ENCODE peak calls at places on chromosome 22, in nine cellular contexts. L is lung, X is right atrium auricular region, Q is left lung, H is astrocyte of the spinal cord, V is upper lobe of right lung, G is upper lobe of left lung, F is stomach, A is epithelial cell of esophagus. I is an unnamed sample.

GRCh38 chr22:17087176-17088131 is 2.7 kb downstream of the IL17RA start:
- DNase-seq in L (no peak), X (no peak), Q (no peak), H (peak; percentile 77), V (peak; percentile 30), G (no peak), F (no peak), A (no peak), I (peak; percentile 58)

GRCh38 chr22:36381513-36382079 is 6.2 kb downstream of the MYH9 start:
- DNase-seq in L (no peak), X (no peak), Q (no peak), H (no peak), V (no peak), G (no peak), F (no peak), A (no peak), I (no peak)

GRCh38 chr22:46545041-46545796 is 7.8 kb upstream of the CELSR1 start:
- DNase-seq in L (no peak), X (no peak), Q (no peak), H (no peak), V (no peak), G (no peak), F (no peak), A (peak; percentile 58), I (no peak)

GRCh38 chr22:41636467-41636866 is 15.4 kb downstream of the XRCC6 start:
- DNase-seq in L (no peak), X (peak; percentile 62), Q (no peak), H (peak; percentile 49), V (no peak), G (no peak), F (no peak), A (peak; percentile 28), I (no peak)

GRCh38 chr22:20125201-20126174 is 6.1 kb upstream of the ZDHHC8 start:
- DNase-seq in L (no peak), X (no peak), Q (no peak), H (no peak), V (no peak), G (peak; percentile 60), F (peak; percentile 40), A (no peak), I (no peak)

GRCh38 chr22:19599626-19600243 is 75.5 kb upstream of the CLDN5 start:
- DNase-seq in L (no peak), X (no peak), Q (no peak), H (no peak), V (no peak), G (no peak), F (no peak), A (no peak), I (peak; percentile 43)

GRCh38 chr22:19079691-19080090 is 42.5 kb downstream of the DGCR2 start:
- DNase-seq in L (no peak), X (peak; percentile 38), Q (no peak), H (no peak), V (no peak), G (no peak), F (no peak), A (no peak), I (no peak)

GRCh38 chr22:30943368-30943767 is 25.2 kb downstream of the MORC2 start:
- DNase-seq in L (no peak), X (no peak), Q (no peak), H (no peak), V (no peak), G (no peak), F (no peak), A (no peak), I (no peak)

GRCh38 chr22:24176040-24176439 is 5.2 kb upstream of the SUSD2 start:
- DNase-seq in L (no peak), X (no peak), Q (no peak), H (no peak), V (no peak), G (no peak), F (no peak), A (no peak), I (no peak)

GRCh38 chr22:30889996-30890480 is 78.5 kb downstream of the MORC2 start:
- DNase-seq in L (no peak), X (no peak), Q (no peak), H (no peak), V (peak; percentile 41), G (no peak), F (no peak), A (no peak), I (peak; percentile 17)

DNA sequence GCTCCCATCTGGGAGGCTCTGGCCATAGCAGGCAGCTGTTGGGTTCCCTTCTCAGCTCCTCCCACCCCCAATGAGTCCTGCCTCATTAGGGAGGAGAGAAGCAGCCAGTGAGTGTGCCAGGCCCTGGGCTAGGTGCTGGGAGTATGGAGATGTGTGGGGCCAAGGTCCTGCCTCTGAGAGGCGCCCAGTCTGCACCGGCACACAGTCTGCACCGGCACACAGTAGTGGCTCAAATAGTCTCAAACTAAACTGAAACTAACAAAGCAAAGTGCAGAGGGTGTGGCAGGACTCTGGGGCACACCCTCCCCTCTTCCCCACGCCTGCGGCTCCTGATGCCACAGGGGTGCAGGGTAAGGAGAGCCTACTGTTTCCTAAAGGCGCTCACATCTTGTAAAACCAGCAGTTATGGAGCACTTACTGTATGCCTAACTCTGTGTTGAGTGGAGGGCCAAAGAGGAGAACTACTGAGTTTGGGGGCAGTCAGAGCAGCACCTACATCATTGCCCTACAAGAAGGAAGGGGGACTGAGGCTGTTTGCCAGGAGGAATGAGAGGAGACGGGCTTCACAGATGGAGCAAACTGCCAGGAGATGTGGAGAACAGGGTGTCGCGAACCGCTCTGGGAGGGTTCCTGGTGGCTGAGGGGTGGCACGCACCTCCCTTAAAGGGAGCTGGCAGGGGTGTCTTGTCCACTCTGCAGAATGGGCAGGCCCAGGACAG is 959 bp upstream of the SH3BP1 start:
- DNase-seq in L (no peak), X (no peak), Q (no peak), H (no peak), V (no peak), G (no peak), F (peak; percentile 43), A (peak; percentile 39), I (no peak)
- H3K4me3 ChIP-seq in L (no peak overlapping the region), X (peak overlapping the region; percentile 62), Q (peak overlapping the region; percentile 74), H (peak overlapping the region; percentile 18), V (peak overlapping the region; percentile 62), G (peak overlapping the region; percentile 65), F (peak overlapping the region; percentile 64), A (peak overlapping the region; percentile 95), I (peak overlapping the region; percentile 75)

GRCh38 chr22:28112548-28113043 is 193.5 kb upstream of the PITPNB start:
- DNase-seq in L (peak; percentile 34), X (peak; percentile 65), Q (no peak), H (peak; percentile 44), V (no peak), G (no peak), F (no peak), A (peak; percentile 24), I (peak; percentile 65)
- TF ChIP-seq CTCF in L (peak; percentile 22), X (peak; percentile 54), Q (peak; percentile 25), H (peak; percentile 54), V (peak; percentile 52), G (peak; percentile 16), F (no peak), A (peak; percentile 46), I (no peak)

DNA sequence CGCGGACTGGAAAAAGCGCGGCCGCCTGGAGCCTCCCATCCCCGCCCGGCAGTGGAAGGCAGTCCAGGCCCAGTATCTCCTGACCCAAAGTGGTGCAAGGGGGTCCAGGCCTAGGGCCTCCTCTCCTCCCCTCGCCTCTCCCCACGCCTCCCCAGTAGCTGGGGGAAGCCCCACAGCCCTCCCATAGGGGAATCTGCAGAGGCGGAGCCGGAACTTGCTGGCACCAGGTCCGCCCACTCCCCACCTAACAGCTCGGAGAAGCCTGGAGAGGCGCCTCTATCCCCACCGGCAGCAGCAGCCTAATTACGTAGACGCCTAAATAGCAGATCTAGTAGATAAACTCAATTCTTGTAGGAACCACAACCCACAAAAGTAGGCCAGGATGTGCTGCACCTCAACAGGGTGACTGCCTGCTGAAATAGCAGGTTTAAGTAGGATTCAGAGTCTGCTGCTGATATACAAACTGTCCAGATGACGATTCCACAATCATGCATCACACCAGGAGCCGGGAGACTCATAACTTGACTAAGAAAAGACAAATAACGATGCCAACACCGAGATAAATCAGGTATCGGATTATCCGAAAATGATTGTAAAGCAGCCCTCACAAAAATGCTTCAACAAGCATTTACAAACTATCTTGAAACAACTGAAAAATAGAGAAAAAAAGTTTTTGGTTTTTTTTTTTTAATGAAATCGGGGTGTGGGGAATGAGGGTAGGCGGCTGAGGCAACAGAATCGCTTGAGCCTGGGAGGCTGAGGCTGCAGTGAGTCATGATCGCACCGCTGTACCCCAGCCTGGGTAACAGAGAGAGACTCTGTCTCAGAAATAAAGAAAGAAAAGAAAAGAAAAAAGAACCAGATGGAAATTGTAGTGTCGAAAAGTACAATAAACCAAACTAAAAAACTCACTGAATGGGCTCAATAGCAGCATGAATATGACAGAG is 11.4 kb upstream of the BRD1 start:
- DNase-seq in L (no peak), X (no peak), Q (peak; percentile 70), H (peak; percentile 19), V (no peak), G (peak; percentile 69), F (no peak), A (no peak), I (no peak)
- H3K4me3 ChIP-seq in L (no peak overlapping the region), X (no peak overlapping the region), Q (no peak overlapping the region), H (no peak overlapping the region), V (no peak overlapping the region), G (peak overlapping the region; percentile 31), F (no peak overlapping the region), A (no peak overlapping the region), I (no peak overlapping the region)

GRCh38 chr22:43297246-43298061 is 45.7 kb downstream of the SCUBE1 start:
- DNase-seq in L (no peak), X (no peak), Q (peak; percentile 72), H (no peak), V (no peak), G (peak; percentile 81), F (no peak), A (no peak), I (no peak)

GRCh38 chr22:43296279-43296902 is 46.8 kb downstream of the SCUBE1 start:
- DNase-seq in L (no peak), X (no peak), Q (peak; percentile 59), H (no peak), V (no peak), G (no peak), F (no peak), A (no peak), I (no peak)

GRCh38 chr22:43299736-43300135 is 43.4 kb downstream of the SCUBE1 start:
- DNase-seq in L (no peak), X (no peak), Q (no peak), H (no peak), V (no peak), G (no peak), F (no peak), A (no peak), I (no peak)

GRCh38 chr22:43295660-43296059 is 47.5 kb downstream of the SCUBE1 start:
- DNase-seq in L (no peak), X (no peak), Q (peak; percentile 35), H (no peak), V (no peak), G (no peak), F (no peak), A (no peak), I (no peak)

DNA sequence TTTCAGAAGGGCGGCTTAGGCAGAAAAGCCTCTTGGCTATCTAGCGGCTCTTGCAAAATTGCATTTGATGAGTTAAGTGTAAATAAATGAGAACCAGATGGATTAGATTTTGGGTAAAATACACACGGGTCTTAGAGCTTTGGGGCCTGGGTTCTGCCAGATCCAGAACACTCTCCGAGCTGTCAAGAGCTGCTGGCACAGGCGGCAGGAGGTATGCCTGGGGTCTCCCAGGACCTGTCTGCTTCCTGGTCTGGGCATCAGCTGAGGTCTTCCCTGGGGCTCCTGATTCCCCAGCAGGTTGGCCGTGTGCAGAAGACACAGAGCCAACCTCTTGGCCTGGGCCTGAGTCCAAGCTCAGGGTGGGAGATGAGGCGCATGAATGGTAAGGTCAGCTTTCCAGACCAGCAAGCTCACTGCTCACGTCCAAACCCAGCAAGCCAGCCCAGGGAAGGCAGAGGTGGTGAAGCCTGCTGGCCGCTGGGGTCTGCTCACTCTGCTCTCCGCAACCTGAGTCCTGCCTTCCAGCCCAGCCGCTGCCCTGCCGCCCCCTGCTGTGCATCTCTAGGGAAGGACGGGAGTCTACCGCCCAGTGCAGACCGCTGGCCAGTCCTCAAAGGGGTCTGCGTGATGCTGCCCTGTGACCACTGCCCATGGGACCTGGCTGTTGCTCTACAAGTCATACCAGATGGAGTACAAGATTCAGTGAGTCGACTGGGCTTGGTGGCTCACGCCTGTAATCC is 44.9 kb downstream of the SCUBE1 start:
- DNase-seq in L (no peak), X (no peak), Q (peak; percentile 72), H (no peak), V (no peak), G (peak; percentile 72), F (no peak), A (no peak), I (no peak)
- TF ChIP-seq CTCF in L (no peak), X (no peak), Q (no peak), H (no peak), V (no peak), G (no peak), F (no peak), A (no peak), I (no peak)

I was measured in suprapubic skin.